ENCODE peak calls at places on chromosome 20, in five cellular contexts. X, W, V, B and M are unnamed samples.

GRCh38 chr20:18943542-18943941 is 130.0 kb downstream of the SCP2D1 start:
- DNase-seq in V (no peak), B (no peak), W (no peak), X (no peak), M (peak)

GRCh38 chr20:48180637-48181036 is 395.4 kb upstream of the SULF2 start:
- DNase-seq in B (no peak), V (peak), X (no peak), W (no peak), M (peak)

GRCh38 chr20:4782373-4782772 is 60.7 kb downstream of the PRND start:
- DNase-seq in B (no peak), V (no peak), W (no peak), X (no peak), M (no peak)

GRCh38 chr20:44354979-44355502 is 458 bp upstream of the HNF4A start:
- DNase-seq in W (no peak), V (no peak), X (no peak), B (peak), M (no peak)

GRCh38 chr20:41051426-41051825 is 22.8 kb downstream of the TOP1 start:
- DNase-seq in V (no peak), X (no peak), B (no peak), W (no peak), M (no peak)

GRCh38 chr20:59810376-59811187 is 122.9 kb downstream of the SYCP2 start:
- DNase-seq in B (no peak), W (no peak), X (no peak), V (no peak), M (no peak)

GRCh38 chr20:33545763-33546162 is 55.9 kb downstream of the CBFA2T2 start:
- DNase-seq in W (no peak), B (no peak), V (no peak), X (no peak), M (no peak)

GRCh38 chr20:60117040-60117439 is 158.8 kb downstream of the CDH26 start:
- DNase-seq in W (no peak), V (no peak), X (peak), B (no peak), M (no peak)

GRCh38 chr20:37359331-37359730 is 13.4 kb downstream of the SRC start:
- DNase-seq in X (no peak), B (no peak), W (no peak), V (no peak), M (no peak)

GRCh38 chr20:278181-278580 is 12.4 kb downstream of the C20orf96 start:
- DNase-seq in B (no peak), X (no peak), V (no peak), W (no peak), M (no peak)

GRCh38 chr20:383889-384288 is 3.3 kb downstream of the TRIB3 start:
- DNase-seq in X (no peak), V (no peak), B (no peak), W (no peak), M (no peak)

GRCh38 chr20:21133917-21134622 is 8.2 kb downstream of the KIZ start:
- DNase-seq in W (no peak), V (no peak), B (no peak), X (no peak), M (no peak)

GRCh38 chr20:33423141-33423834 is 20.3 kb downstream of the SNTA1 start:
- DNase-seq in X (no peak), V (no peak), W (no peak), B (no peak), M (peak)

GRCh38 chr20:35697696-35698297 is 1.4 kb downstream of the NFS1 start:
- DNase-seq in V (no peak), B (no peak), X (no peak), W (no peak), M (no peak)